ENCODE peak calls at places on chromosomes 11 and 22, in four cellular contexts. L is IMR-90, R is endothelial cell of umbilical vein, Z is K562. F is an unnamed sample.

GRCh38 chr11:46480909-46481308 is 89.3 kb upstream of the CHRM4 start:
- DNase-seq in L (no peak), R (no peak), Z (no peak), F (no peak)

GRCh38 chr11:60899977-60900376 is 6.4 kb downstream of the PRPF19 start:
- DNase-seq in L (no peak), R (no peak), Z (no peak), F (no peak)

GRCh38 chr11:40188848-40189247 is 1270.6 kb downstream of the LRRC4C start:
- DNase-seq in L (no peak), R (no peak), Z (no peak), F (no peak)

GRCh38 chr11:126700773-126701554 is 299.6 kb downstream of the KIRREL3 start:
- DNase-seq in L (peak; percentile 28), R (no peak), Z (no peak), F (no peak)

GRCh38 chr11:128246364-128247234 is 340.8 kb downstream of the ETS1 start:
- DNase-seq in L (peak; percentile 12), R (no peak), Z (no peak), F (no peak)

GRCh38 chr11:64650923-64651523 is 60.0 kb downstream of the SLC22A12 start:
- DNase-seq in L (peak; percentile 19), R (peak; percentile 16), Z (peak; percentile 66), F (no peak)

GRCh38 chr11:119777940-119778339 is 48.9 kb upstream of the NECTIN1 start:
- DNase-seq in L (no peak), R (no peak), Z (no peak), F (no peak)

GRCh38 chr11:71489311-71490043 is 36.5 kb downstream of the NADSYN1 start:
- DNase-seq in L (peak; percentile 82), R (peak; percentile 73), Z (no peak), F (no peak)

GRCh38 chr22:39634530-39635399 is 64.2 kb downstream of the CACNA1I start:
- DNase-seq in L (peak; percentile 92), R (peak; percentile 74), Z (peak; percentile 61), F (peak; percentile 71)

GRCh38 chr11:6365659-6366058 is 24.6 kb upstream of the SMPD1 start:
- DNase-seq in L (no peak), R (no peak), Z (no peak), F (no peak)

GRCh38 chr22:35835998-35836691 is 118.5 kb downstream of the APOL5 start:
- DNase-seq in L (peak; percentile 86), R (peak; percentile 83), Z (no peak), F (peak; percentile 45)

GRCh38 chr11:120929664-120930154 is 94.2 kb upstream of the TBCEL start:
- DNase-seq in L (peak; percentile 26), R (peak; percentile 40), Z (peak; percentile 83), F (peak; percentile 32)

GRCh38 chr11:34632105-34632780 is 11.3 kb downstream of the EHF start:
- DNase-seq in L (no peak), R (no peak), Z (no peak), F (no peak)

GRCh38 chr22:28410050-28410816 is 269.4 kb downstream of the TTC28 start:
- DNase-seq in L (peak; percentile 71), R (peak; percentile 40), Z (no peak), F (no peak)

GRCh38 chr22:23219787-23220484 is 39.6 kb downstream of the BCR start:
- DNase-seq in L (peak; percentile 61), R (peak; percentile 73), Z (no peak), F (no peak)

GRCh38 chr11:68043029-68043348 is 4.2 kb downstream of the TCIRG1 start:
- DNase-seq in L (no peak), R (no peak), Z (peak; percentile 55), F (no peak)

GRCh38 chr11:92939305-92939704 is 30.1 kb upstream of the MTNR1B start:
- DNase-seq in L (no peak), R (no peak), Z (no peak), F (no peak)

GRCh38 chr11:47391711-47392432 is 13.5 kb upstream of the SPI1 start:
- DNase-seq in L (no peak), R (no peak), Z (no peak), F (no peak)

GRCh38 chr11:46672381-46672839 is 28.0 kb downstream of the ARHGAP1 start:
- DNase-seq in L (no peak), R (no peak), Z (no peak), F (no peak)

GRCh38 chr22:32354360-32355351 is 3.0 kb upstream of the RFPL3 start:
- DNase-seq in L (peak; percentile 67), R (peak; percentile 90), Z (no peak), F (no peak)

GRCh38 chr11:108559904-108560303 is 33.7 kb downstream of the EXPH5 start:
- DNase-seq in L (peak; percentile 76), R (no peak), Z (no peak), F (no peak)

GRCh38 chr11:130383363-130384168 is 44.8 kb downstream of the ADAMTS8 start:
- DNase-seq in L (peak; percentile 100), R (no peak), Z (no peak), F (no peak)

GRCh38 chr11:75891947-75892739 is 77.1 kb downstream of the UVRAG start:
- DNase-seq in L (no peak), R (no peak), Z (no peak), F (no peak)

GRCh38 chr11:12005476-12005875 is 3.0 kb downstream of the DKK3 start:
- DNase-seq in L (peak; percentile 89), R (peak; percentile 76), Z (no peak), F (no peak)

GRCh38 chr22:50678651-50679521 is 6.3 kb downstream of the SHANK3 start:
- DNase-seq in L (no peak), R (no peak), Z (no peak), F (no peak)

GRCh38 chr11:69301491-69302401 is 7.8 kb downstream of the MYEOV start:
- DNase-seq in L (peak; percentile 91), R (peak; percentile 65), Z (peak; percentile 66), F (peak; percentile 83)

GRCh38 chr11:64716471-64717267 is 6.3 kb downstream of the NRXN2 start:
- DNase-seq in L (no peak), R (no peak), Z (no peak), F (no peak)

GRCh38 chr11:105609341-105609781 is 512 bp upstream of the GRIA4 start:
- DNase-seq in L (peak; percentile 17), R (peak; percentile 39), Z (peak; percentile 7), F (no peak)

GRCh38 chr11:28343304-28344233 is 235.4 kb downstream of the METTL15 start:
- DNase-seq in L (peak; percentile 95), R (peak; percentile 90), Z (peak; percentile 33), F (no peak)

GRCh38 chr22:50399751-50400331 is 56.7 kb downstream of the PPP6R2 start:
- DNase-seq in L (no peak), R (no peak), Z (peak; percentile 33), F (no peak)

GRCh38 chr22:36714110-36714509 is 10.6 kb upstream of the CACNG2 start:
- DNase-seq in L (no peak), R (no peak), Z (no peak), F (no peak)

GRCh38 chr11:19328586-19329311 is 88.0 kb upstream of the E2F8 start:
- DNase-seq in L (no peak), R (no peak), Z (no peak), F (no peak)

GRCh38 chr11:1484061-1484671 is 2.4 kb downstream of the MOB2 start:
- DNase-seq in L (no peak), R (no peak), Z (no peak), F (no peak)

GRCh38 chr11:46392421-46393230 is 1.1 kb upstream of the CHRM4 start:
- DNase-seq in L (peak; percentile 72), R (peak; percentile 71), Z (peak; percentile 89), F (peak; percentile 21)

GRCh38 chr11:64007160-64007628 is 21.0 kb downstream of the OTUB1 start:
- DNase-seq in L (no peak), R (no peak), Z (peak; percentile 40), F (no peak)

DNA sequence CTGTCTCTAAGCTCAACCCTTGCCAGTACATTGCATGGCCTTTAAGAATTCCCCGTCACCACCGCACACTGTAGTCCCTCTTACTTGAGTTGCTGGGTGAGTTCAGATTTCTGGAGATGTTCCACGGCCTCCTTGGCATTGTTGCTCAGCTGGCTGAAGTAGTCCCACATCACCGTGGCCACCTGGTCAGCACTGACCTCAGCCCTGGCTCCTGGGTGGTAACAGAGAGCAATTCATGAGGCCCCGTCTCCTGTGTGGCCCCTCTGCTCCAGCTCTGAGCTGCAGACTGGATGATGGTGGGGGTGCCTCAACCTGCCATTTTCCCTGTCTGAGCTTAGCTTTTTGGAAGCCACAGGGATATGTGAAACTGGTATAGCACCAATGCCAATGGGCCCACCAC is 529 bp downstream of the APOA4 start:
- DNase-seq in L (no peak), R (no peak), Z (no peak), F (no peak)
- H3K9me1 ChIP-seq in L (no peaks in the 10 kb centered on the region), R (no peaks in the 10 kb centered on the region), Z (no peaks in the 10 kb centered on the region), F (no peaks in the 10 kb centered on the region)

GRCh38 chr22:31215018-31215535 is 3.0 kb downstream of the LIMK2 start:
- DNase-seq in L (no peak), R (no peak), Z (no peak), F (no peak)
- H3K9me1 ChIP-seq in L (peaks cover 10% of the 10 kb centered on the region), R (no peaks in the 10 kb centered on the region), Z (no peaks in the 10 kb centered on the region), F (no peaks in the 10 kb centered on the region)

DNA sequence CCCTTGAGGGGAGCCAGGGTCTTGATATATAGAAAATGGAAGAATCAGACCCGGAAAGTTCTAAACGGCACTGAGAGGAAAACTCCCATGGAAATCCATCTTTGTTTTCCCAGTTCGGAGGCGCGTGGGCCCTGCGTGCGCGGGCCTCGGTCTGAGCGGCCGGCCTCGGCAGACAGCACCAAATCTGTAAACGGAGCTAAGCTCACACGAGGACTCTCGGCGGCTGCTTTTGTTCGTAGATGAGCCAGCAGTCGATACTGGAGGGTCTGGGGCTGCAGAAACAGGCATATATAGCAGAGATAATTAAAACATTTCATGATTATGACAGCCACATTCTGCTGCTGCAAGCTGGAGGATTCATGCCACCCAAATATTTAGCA is 68.5 kb upstream of the PPARA start:
- DNase-seq in L (no peak), R (no peak), Z (no peak), F (no peak)
- H3K9me1 ChIP-seq in L (peaks cover 12% of the 10 kb centered on the region), R (no peaks in the 10 kb centered on the region), Z (no peaks in the 10 kb centered on the region), F (no peaks in the 10 kb centered on the region)

GRCh38 chr22:37716708-37717107 is 19.9 kb downstream of the TRIOBP start:
- DNase-seq in L (peak; percentile 33), R (no peak), Z (no peak), F (peak; percentile 7)
- H3K9me1 ChIP-seq in L (no peaks in the 10 kb centered on the region), R (no peaks in the 10 kb centered on the region), Z (no peaks in the 10 kb centered on the region), F (no peaks in the 10 kb centered on the region)

F was measured in keratinocyte.